ENCODE peak calls at places on chromosomes 2 and 18, in eight cellular contexts. B, P, A, G, E, L, Q and F are unnamed samples.

GRCh38 chr18:51437280-51438271 is 240.1 kb upstream of the MEX3C start:
- DNase-seq in L (no peak), P (no peak), Q (no peak), G (no peak), B (no peak), E (no peak), A (peak), F (peak)

GRCh38 chr18:12621737-12622306 is 36.1 kb downstream of the SPIRE1 start:
- DNase-seq in G (no peak), B (no peak), A (no peak), L (no peak), E (no peak), Q (peak), P (no peak), F (no peak)

GRCh38 chr2:126669772-126670171 is 13.8 kb downstream of the GYPC start:
- DNase-seq in B (no peak), P (no peak), Q (no peak), G (no peak), A (no peak), E (no peak), L (no peak), F (no peak)

GRCh38 chr2:75464348-75464946 is 96.3 kb downstream of the EVA1A start:
- DNase-seq in A (peak), B (peak), P (peak), L (no peak), E (no peak), G (no peak), Q (peak), F (peak)

GRCh38 chr2:179991344-179991743 is 15.8 kb downstream of the CWC22 start:
- DNase-seq in E (no peak), G (no peak), B (no peak), P (peak), Q (no peak), A (no peak), L (no peak), F (no peak)

GRCh38 chr2:171482877-171483276 is 39.4 kb upstream of the CYBRD1 start:
- DNase-seq in P (no peak), L (no peak), B (no peak), A (no peak), Q (peak), E (no peak), G (no peak), F (no peak)

GRCh38 chr2:216216951-216217903 is 108.1 kb downstream of the XRCC5 start:
- DNase-seq in B (peak), E (no peak), G (no peak), P (peak), Q (peak), A (no peak), L (no peak), F (peak)

GRCh38 chr18:31992836-31993575 is 25.6 kb upstream of the RNF125 start:
- DNase-seq in G (no peak), A (peak), Q (no peak), E (no peak), L (no peak), P (no peak), B (no peak), F (no peak)

GRCh38 chr18:48816554-48816953 is 134.2 kb downstream of the SMAD7 start:
- DNase-seq in A (no peak), P (no peak), Q (no peak), E (no peak), G (peak), L (no peak), B (no peak), F (no peak)

GRCh38 chr2:231110551-231110950 is 14.3 kb downstream of the HTR2B start:
- DNase-seq in Q (peak), P (no peak), L (no peak), E (no peak), B (no peak), G (no peak), A (peak), F (no peak)

GRCh38 chr18:33838084-33838483 is 260.1 kb downstream of the ASXL3 start:
- DNase-seq in G (no peak), E (no peak), L (no peak), P (no peak), A (no peak), B (no peak), Q (no peak), F (peak)

GRCh38 chr2:126658910-126659613 is 3.1 kb downstream of the GYPC start:
- DNase-seq in P (peak), E (peak), A (peak), Q (peak), L (peak), B (no peak), G (peak), F (peak)

GRCh38 chr2:111705711-111706323 is 178.2 kb downstream of the ANAPC1 start:
- DNase-seq in B (peak), P (peak), Q (peak), G (no peak), L (no peak), E (peak), A (no peak), F (peak)

GRCh38 chr2:125471963-125472362 is 1184.0 kb upstream of the GYPC start:
- DNase-seq in E (no peak), L (no peak), B (peak), A (peak), P (no peak), G (no peak), Q (peak), F (peak)

GRCh38 chr2:105110295-105110829 is 72.5 kb downstream of the MRPS9 start:
- DNase-seq in B (no peak), G (no peak), P (no peak), L (no peak), Q (no peak), E (no peak), A (no peak), F (no peak)

GRCh38 chr18:5895886-5896740 is 791 bp upstream of the TMEM200C start:
- DNase-seq in Q (peak), B (no peak), A (peak), G (peak), E (no peak), L (peak), P (no peak), F (peak)

GRCh38 chr2:12606472-12607000 is 110.2 kb upstream of the TRIB2 start:
- DNase-seq in B (no peak), Q (peak), P (no peak), G (no peak), L (no peak), A (peak), E (no peak), F (no peak)

GRCh38 chr2:235005603-235006259 is 53.9 kb downstream of the SH3BP4 start:
- DNase-seq in G (no peak), E (no peak), B (no peak), L (no peak), P (no peak), A (peak), Q (no peak), F (no peak)

GRCh38 chr2:146944601-146945000 is 900.2 kb upstream of the ACVR2A start:
- DNase-seq in Q (no peak), B (no peak), E (no peak), A (no peak), L (no peak), P (no peak), G (no peak), F (no peak)

GRCh38 chr18:21853020-21853419 is 112.4 kb downstream of the MIB1 start:
- DNase-seq in L (no peak), P (peak), G (no peak), E (peak), B (no peak), A (peak), Q (peak), F (peak)

GRCh38 chr2:234060236-234060635 is 9.7 kb downstream of the SPP2 start:
- DNase-seq in L (no peak), B (no peak), G (no peak), Q (no peak), A (no peak), P (no peak), E (no peak), F (no peak)

GRCh38 chr2:39893616-39894015 is 114.6 kb upstream of the THUMPD2 start:
- DNase-seq in Q (no peak), L (no peak), P (no peak), A (no peak), E (no peak), B (no peak), G (no peak), F (no peak)

GRCh38 chr2:190646780-190647626 is 1.9 kb upstream of the NAB1 start:
- DNase-seq in P (no peak), Q (no peak), A (no peak), B (no peak), L (no peak), E (no peak), G (no peak), F (no peak)

GRCh38 chr2:86703704-86704370 is 16.3 kb upstream of the RMND5A start:
- DNase-seq in P (no peak), E (no peak), A (no peak), Q (no peak), L (no peak), G (no peak), B (peak), F (no peak)

GRCh38 chr2:187499941-187500532 is 52.0 kb upstream of the CALCRL start:
- DNase-seq in G (peak), L (peak), E (no peak), B (peak), A (peak), Q (peak), P (peak), F (peak)

GRCh38 chr2:158712791-158713522 is 82.2 kb upstream of the DAPL1 start:
- DNase-seq in E (no peak), P (no peak), Q (no peak), G (no peak), B (no peak), L (no peak), A (no peak), F (no peak)

GRCh38 chr2:111909079-111909478 is 10.7 kb downstream of the MERTK start:
- DNase-seq in G (no peak), P (no peak), A (no peak), L (no peak), Q (no peak), B (no peak), E (no peak), F (no peak)

GRCh38 chr2:236682651-236683422 is 113.2 kb downstream of the ACKR3 start:
- DNase-seq in L (peak), B (no peak), A (no peak), E (no peak), Q (no peak), G (no peak), P (no peak), F (no peak)

GRCh38 chr2:11187083-11187619 is 31.9 kb downstream of the SLC66A3 start:
- DNase-seq in P (no peak), A (no peak), Q (peak), L (no peak), E (no peak), B (peak), G (no peak), F (no peak)

GRCh38 chr2:240792658-240793312 is 27.2 kb downstream of the KIF1A start:
- DNase-seq in L (no peak), A (no peak), E (no peak), P (no peak), Q (no peak), G (peak), B (no peak), F (no peak)

GRCh38 chr2:43430489-43430888 is 165.3 kb downstream of the THADA start:
- DNase-seq in L (no peak), G (no peak), E (no peak), B (no peak), A (no peak), P (no peak), Q (no peak), F (no peak)
- H3K4me3 ChIP-seq in L (no peak), G (no peak), E (no peak), B (no peak), A (no peak), P (no peak), Q (no peak), F (no peak)

GRCh38 chr2:46643493-46643892 is 164.1 kb downstream of the TMEM247 start:
- DNase-seq in Q (no peak), E (no peak), P (peak), G (no peak), A (no peak), B (peak), L (no peak), F (peak)
- TF ChIP-seq CTCF in Q (no peak), E (no peak), P (no peak), G (no peak), A (peak), B (peak), L (no peak), F (peak)

GRCh38 chr2:137964859-137965459 is 686 bp downstream of the HNMT start:
- DNase-seq in P (no peak), G (no peak), L (no peak), B (no peak), E (no peak), Q (no peak), A (no peak), F (no peak)

GRCh38 chr2:137963535-137964065 is 673 bp upstream of the HNMT start:
- DNase-seq in P (no peak), Q (no peak), B (no peak), A (no peak), E (no peak), G (no peak), L (no peak), F (no peak)

GRCh38 chr2:137961602-137962001 is 2.7 kb upstream of the HNMT start:
- DNase-seq in E (no peak), A (no peak), Q (no peak), P (no peak), G (no peak), B (no peak), L (no peak), F (no peak)

GRCh38 chr2:137966043-137966442 is 1.8 kb downstream of the HNMT start:
- DNase-seq in B (no peak), E (no peak), L (no peak), A (no peak), Q (no peak), P (no peak), G (no peak), F (no peak)

DNA sequence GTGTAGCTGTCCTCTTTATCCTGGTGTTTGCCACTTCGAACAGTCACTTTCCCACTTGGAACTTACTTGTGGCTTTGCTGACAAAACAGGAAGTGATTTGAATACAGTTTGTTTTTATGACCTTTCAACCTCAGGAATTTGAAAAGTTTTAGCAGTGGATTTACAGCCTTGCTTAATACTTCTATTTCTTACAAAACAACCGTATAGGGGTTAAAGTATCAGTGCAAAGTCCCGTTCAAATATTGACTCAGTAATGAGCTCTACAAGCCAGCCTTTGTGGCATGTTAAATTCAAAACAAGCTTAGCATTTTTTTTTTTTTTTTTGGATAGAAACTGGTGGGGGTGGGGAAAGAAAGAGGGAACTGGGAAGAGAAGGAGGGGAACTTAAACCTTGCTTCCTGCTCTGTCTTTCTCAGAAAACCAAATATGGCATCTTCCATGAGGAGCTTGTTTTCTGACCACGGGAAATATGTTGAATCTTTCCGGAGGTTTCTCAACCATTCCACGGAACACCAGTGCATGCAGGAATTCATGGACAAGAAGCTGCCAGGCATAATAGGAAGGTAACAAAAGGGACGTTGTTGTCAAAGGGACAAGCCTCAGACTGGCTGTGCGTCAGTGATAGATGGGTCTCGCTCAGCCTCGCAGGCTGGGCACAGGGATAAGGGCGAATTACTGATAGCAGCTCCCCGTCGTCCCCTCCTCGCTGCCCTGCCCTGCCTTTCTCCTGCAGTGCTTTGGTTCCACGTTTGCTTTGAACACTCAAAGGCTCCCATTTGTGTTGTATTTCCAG is at the start of gene HNMT:
- DNase-seq in L (peak), E (no peak), B (peak), G (peak), Q (peak), A (peak), P (no peak), F (no peak)
- H3K4me3 ChIP-seq in L (peak), E (no peak), B (peak), G (peak), Q (peak), A (peak), P (no peak), F (no peak)

GRCh38 chr2:218271487-218271797 is 1.1 kb downstream of the PNKD start:
- DNase-seq in E (no peak), P (no peak), Q (no peak), A (no peak), L (no peak), B (no peak), G (no peak), F (no peak)

GRCh38 chr2:218272531-218273212 is 2.4 kb downstream of the PNKD start:
- DNase-seq in L (peak), Q (peak), B (peak), P (peak), G (peak), E (peak), A (peak), F (peak)

GRCh38 chr2:218270721-218271486 is 585 bp downstream of the PNKD start:
- DNase-seq in Q (no peak), A (no peak), L (no peak), E (no peak), B (no peak), P (peak), G (no peak), F (no peak)

GRCh38 chr2:218271865-218272530 is 1.7 kb downstream of the PNKD start:
- DNase-seq in G (no peak), L (no peak), B (no peak), A (no peak), P (peak), Q (no peak), E (no peak), F (no peak)

GRCh38 chr2:218269900-218270720 is at the start of the genes AAMP and PNKD:
- DNase-seq in A (peak), L (peak), Q (peak), E (peak), G (peak), B (peak), P (peak), F (peak)
- TF ChIP-seq CTCF in A (peak), L (no peak), Q (peak), E (peak), G (no peak), B (no peak), P (peak), F (no peak)

DNA sequence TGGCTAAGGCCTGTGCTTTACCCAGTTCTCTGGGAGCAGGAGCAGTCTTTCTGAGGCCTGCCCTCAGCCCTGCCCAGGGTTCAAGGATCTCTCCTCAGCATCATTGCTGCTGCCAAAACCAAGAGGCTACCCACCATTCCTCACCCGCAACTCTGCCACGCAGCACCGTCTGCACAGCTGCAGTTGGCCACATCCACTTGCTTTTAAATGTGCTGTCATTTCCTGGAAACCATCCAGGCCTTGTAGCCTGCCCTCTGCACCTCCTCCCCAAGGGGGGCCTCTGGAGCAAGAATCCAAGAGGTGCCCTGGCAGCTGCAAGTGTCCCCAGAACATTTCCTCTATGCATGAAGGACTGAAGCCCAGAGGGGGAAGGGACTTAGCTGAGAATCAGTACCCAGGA is 14.7 kb downstream of the EMX1 start:
- DNase-seq in G (no peak), P (no peak), E (no peak), Q (peak), A (no peak), L (no peak), B (no peak), F (no peak)
- H3K4me3 ChIP-seq in G (no peak), P (no peak), E (no peak), Q (no peak), A (no peak), L (no peak), B (no peak), F (no peak)

GRCh38 chr2:160431441-160431840 is 62.2 kb downstream of the RBMS1 start:
- DNase-seq in G (no peak), A (no peak), P (peak), B (no peak), Q (peak), E (no peak), L (no peak), F (no peak)

GRCh38 chr2:160434254-160434948 is 59.2 kb downstream of the RBMS1 start:
- DNase-seq in B (no peak), P (no peak), Q (no peak), E (no peak), G (no peak), L (no peak), A (no peak), F (no peak)

GRCh38 chr2:160430001-160430344 is 63.6 kb downstream of the RBMS1 start:
- DNase-seq in G (no peak), A (no peak), E (no peak), P (no peak), B (no peak), Q (no peak), L (no peak), F (no peak)

GRCh38 chr2:160433466-160434172 is 60.0 kb downstream of the RBMS1 start:
- DNase-seq in P (no peak), L (no peak), B (no peak), Q (no peak), A (no peak), G (no peak), E (no peak), F (no peak)

GRCh38 chr2:160432633-160433032 is 61.0 kb downstream of the RBMS1 start:
- DNase-seq in L (no peak), G (no peak), A (no peak), Q (peak), P (no peak), B (peak), E (no peak), F (no peak)
- TF ChIP-seq CTCF in L (no peak), G (no peak), A (no peak), Q (no peak), P (peak), B (no peak), E (no peak), F (no peak)

DNA sequence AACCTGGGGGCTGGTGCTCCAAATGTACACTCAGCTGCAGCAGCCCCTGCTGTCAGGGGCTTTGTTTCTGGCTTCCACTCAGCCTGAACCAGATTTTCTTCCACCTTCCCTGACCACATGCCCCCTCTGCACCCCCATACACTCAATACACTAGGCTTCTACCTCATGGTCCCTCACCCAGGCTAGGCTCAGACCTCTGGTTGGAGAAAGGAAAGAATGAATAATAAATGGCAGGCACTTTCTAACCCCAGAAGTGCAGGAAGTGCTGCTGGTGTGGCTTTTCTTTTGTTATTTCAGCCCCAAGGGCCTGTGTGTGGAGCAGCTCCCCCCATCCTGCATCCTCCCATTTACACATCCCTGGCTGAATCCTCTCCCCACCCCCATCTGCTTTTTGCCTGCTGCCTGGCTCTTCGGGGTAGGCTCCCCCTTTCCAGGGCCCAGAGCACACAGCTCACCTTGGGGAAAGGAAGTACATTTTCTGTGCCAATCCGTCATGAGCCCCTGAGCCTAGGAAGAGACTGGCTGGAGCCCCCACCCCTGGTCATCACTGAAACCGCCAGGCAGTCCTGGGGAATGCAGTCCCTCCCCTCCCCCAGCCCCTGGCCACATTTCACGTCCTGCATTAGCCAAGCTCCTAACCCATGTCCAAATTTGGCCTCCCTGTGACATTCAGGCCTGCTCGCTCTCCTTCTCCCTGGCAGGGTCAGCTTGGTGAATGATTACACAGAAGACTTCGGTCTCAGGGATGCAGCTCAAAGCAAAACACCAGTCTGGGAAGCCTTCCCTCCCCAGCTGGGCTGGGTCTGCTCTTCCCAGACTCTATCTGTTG is 2.6 kb downstream of the DYSF start:
- DNase-seq in B (no peak), Q (no peak), G (no peak), A (peak), P (peak), L (no peak), E (no peak), F (no peak)
- H3K4me3 ChIP-seq in B (no peak), Q (no peak), G (no peak), A (no peak), P (no peak), L (no peak), E (no peak), F (no peak)

GRCh38 chr2:191713837-191714236 is 35.9 kb downstream of the NABP1 start:
- DNase-seq in P (no peak), G (no peak), Q (no peak), E (no peak), B (peak), A (no peak), L (no peak), F (peak)
- TF ChIP-seq CTCF in P (peak), G (no peak), Q (no peak), E (peak), B (peak), A (no peak), L (no peak), F (no peak)